ENCODE peak calls at places on chromosomes 1 and 21, in four cellular contexts. G is GM12878, Z is HepG2, T is K562. W is an unnamed sample.

GRCh38 chr21:35581640-35582039 is 478.7 kb downstream of the SETD4 start:
- DNase-seq in G (no peak), T (no peak), Z (no peak), W (no peak)

GRCh38 chr1:61606448-61607312 is 118.3 kb downstream of the TM2D1 start:
- DNase-seq in T (no peak), G (no peak), Z (no peak), W (no peak)

GRCh38 chr21:14879458-14879857 is 185.3 kb downstream of the NRIP1 start:
- DNase-seq in G (no peak), T (no peak), Z (peak; percentile 43), W (no peak)

GRCh38 chr21:43727571-43728466 is 8.9 kb downstream of the PDXK start:
- DNase-seq in Z (peak; percentile 39), G (no peak), T (no peak), W (no peak)

GRCh38 chr1:225908773-225909172 is 15.3 kb downstream of the PYCR2 start:
- DNase-seq in Z (no peak), T (no peak), G (no peak), W (no peak)

GRCh38 chr1:27366411-27367159 is at the start of gene MAP3K6:
- DNase-seq in Z (no peak), G (no peak), T (peak; percentile 91), W (no peak)

GRCh38 chr1:53250325-53250724 is 12.0 kb upstream of the MAGOH start:
- DNase-seq in Z (no peak), G (no peak), T (no peak), W (no peak)

GRCh38 chr1:69700770-69701169 is 133.0 kb downstream of the LRRC7 start:
- DNase-seq in G (no peak), T (no peak), Z (peak; percentile 13), W (peak; percentile 2)

GRCh38 chr21:42971897-42972275 is 2.5 kb upstream of the PKNOX1 start:
- DNase-seq in Z (peak; percentile 51), T (peak; percentile 67), G (no peak), W (no peak)

GRCh38 chr1:207903767-207904166 is 7.2 kb downstream of the CD34 start:
- DNase-seq in T (no peak), G (no peak), Z (no peak), W (no peak)

GRCh38 chr1:193260925-193261324 is 74.5 kb upstream of the B3GALT2 start:
- DNase-seq in T (no peak), Z (no peak), G (no peak), W (no peak)

GRCh38 chr1:15352122-15352957 is 57.3 kb upstream of the EFHD2 start:
- DNase-seq in G (no peak), T (peak; percentile 56), Z (peak; percentile 80), W (no peak)

GRCh38 chr21:39444406-39445145 is 1.0 kb downstream of the LCA5L start:
- DNase-seq in G (no peak), Z (no peak), T (no peak), W (no peak)

GRCh38 chr1:33972676-33973395 is 109.0 kb downstream of the HMGB4 start:
- DNase-seq in Z (no peak), G (no peak), T (no peak), W (no peak)

GRCh38 chr1:116345830-116346229 is 27.2 kb upstream of the ATP1A1 start:
- DNase-seq in G (no peak), T (no peak), Z (no peak), W (no peak)

GRCh38 chr1:181647314-181648035 is 164.2 kb downstream of the CACNA1E start:
- DNase-seq in T (no peak), Z (no peak), G (no peak), W (no peak)

GRCh38 chr1:54850082-54850730 is 36.8 kb downstream of the DHCR24 start:
- DNase-seq in Z (no peak), T (no peak), G (no peak), W (no peak)

GRCh38 chr21:46599251-46599572 is 5.7 kb downstream of the S100B start:
- DNase-seq in Z (peak; percentile 94), T (peak; percentile 47), G (no peak), W (no peak)

GRCh38 chr21:34582506-34583150 is 32.3 kb downstream of the RCAN1 start:
- DNase-seq in G (no peak), T (peak; percentile 38), Z (peak; percentile 37), W (no peak)

GRCh38 chr1:208278638-208279037 is 34.5 kb upstream of the PLXNA2 start:
- DNase-seq in T (no peak), Z (no peak), G (no peak), W (no peak)

GRCh38 chr21:25842925-25843324 is 108.2 kb downstream of the GABPA start:
- DNase-seq in Z (no peak), T (no peak), G (no peak), W (no peak)

GRCh38 chr21:46092026-46092764 is 5.7 kb upstream of the COL6A2 start:
- DNase-seq in T (no peak), Z (no peak), G (no peak), W (no peak)

GRCh38 chr1:168918860-168919741 is 187.4 kb upstream of the ATP1B1 start:
- DNase-seq in Z (peak; percentile 44), T (no peak), G (no peak), W (no peak)

GRCh38 chr1:109877320-109877771 is 33.3 kb upstream of the CSF1 start:
- DNase-seq in G (no peak), T (peak; percentile 47), Z (peak; percentile 79), W (peak; percentile 49)

GRCh38 chr1:155000475-155000724 is 2.2 kb upstream of the ZBTB7B start:
- DNase-seq in T (no peak), Z (no peak), G (no peak), W (no peak)

GRCh38 chr1:200081982-200082272 is 54.4 kb downstream of the NR5A2 start:
- DNase-seq in T (no peak), Z (no peak), G (no peak), W (no peak)

GRCh38 chr1:63746129-63746864 is 27.5 kb upstream of the ROR1 start:
- DNase-seq in G (no peak), T (no peak), Z (no peak), W (peak; percentile 54)

GRCh38 chr1:154863702-154864174 is 6.3 kb downstream of the KCNN3 start:
- DNase-seq in G (peak; percentile 85), T (peak; percentile 79), Z (peak; percentile 34), W (peak; percentile 76)

GRCh38 chr1:157198619-157199420 is 60.6 kb upstream of the ETV3 start:
- DNase-seq in G (no peak), Z (no peak), T (no peak), W (no peak)

GRCh38 chr1:66275083-66275482 is 258.9 kb upstream of the SGIP1 start:
- DNase-seq in Z (no peak), T (no peak), G (no peak), W (no peak)

DNA sequence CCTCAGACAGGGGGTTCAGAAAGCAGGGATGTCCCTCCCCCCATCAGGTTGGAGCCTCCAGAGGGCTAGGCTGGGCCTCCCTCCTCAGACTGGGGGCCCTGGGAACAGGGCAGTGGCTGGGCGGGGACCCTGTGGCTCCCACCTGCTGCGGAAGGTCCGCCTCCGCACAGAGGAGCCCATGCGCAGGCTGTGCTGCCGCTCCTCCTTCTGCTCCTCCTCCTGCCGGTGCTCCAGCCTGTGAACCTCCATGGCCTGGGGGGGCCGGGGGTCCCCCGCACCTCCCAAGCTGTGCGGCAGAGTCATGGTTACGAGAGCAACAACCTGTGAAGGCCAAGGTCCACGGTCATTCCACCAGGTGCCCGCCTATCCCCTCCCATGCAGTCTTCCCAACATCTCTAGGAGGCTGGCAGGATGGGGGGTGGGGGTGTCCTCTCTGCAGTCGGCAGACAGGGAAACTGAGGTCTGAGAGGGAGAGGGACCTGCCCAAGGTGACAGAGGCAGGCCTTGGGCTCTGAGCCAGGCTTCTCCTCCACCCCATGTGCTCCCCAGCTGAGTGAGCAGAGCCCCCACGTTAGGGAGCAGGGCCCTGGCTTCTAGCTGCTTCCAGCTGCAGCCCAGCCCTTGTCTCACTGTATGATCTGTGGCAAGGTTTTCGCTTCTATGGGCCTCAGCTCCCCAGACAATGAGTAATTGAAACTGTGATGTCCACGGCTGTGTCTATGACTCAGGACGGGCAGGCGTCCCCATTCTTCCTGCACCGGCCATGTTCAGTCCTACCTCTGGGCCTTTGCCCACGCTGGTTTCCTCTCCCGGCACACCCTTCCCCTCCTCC is 3.4 kb downstream of the MYOM3 start:
- DNase-seq in T (peak; percentile 34), Z (peak; percentile 75), G (no peak), W (no peak)
- TF ChIP-seq BRCA1 in T (no peak), Z (no peak), G (no peak), W (no peak)

GRCh38 chr1:59177756-59178155 is 119.1 kb upstream of the FGGY start:
- DNase-seq in Z (no peak), T (no peak), G (no peak), W (no peak)

GRCh38 chr1:59178803-59179202 is 118.1 kb upstream of the FGGY start:
- DNase-seq in T (no peak), G (no peak), Z (no peak), W (no peak)

GRCh38 chr1:59180715-59181114 is 116.2 kb upstream of the FGGY start:
- DNase-seq in Z (no peak), T (no peak), G (no peak), W (no peak)

GRCh38 chr1:59178339-59178744 is 118.6 kb upstream of the FGGY start:
- DNase-seq in G (no peak), T (no peak), Z (no peak), W (no peak)

DNA sequence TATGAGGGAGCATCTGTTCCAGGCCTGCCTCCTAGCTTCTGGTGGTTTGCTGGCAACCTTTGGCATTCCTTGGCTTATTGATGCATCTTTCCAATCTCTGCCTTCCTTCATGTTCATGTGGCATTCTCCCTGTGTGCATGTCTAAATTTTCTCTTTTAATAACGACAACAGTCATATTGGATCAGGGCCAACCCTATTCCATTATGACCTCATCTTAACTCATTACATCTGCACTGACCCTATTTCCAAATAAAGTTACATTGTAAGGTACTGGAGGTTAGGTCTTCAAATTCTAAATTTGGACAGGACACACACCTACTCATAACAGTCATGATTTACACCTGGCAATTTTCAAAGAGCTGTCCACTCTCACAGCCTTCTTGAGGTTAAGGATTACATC is 117.2 kb upstream of the FGGY start:
- DNase-seq in G (no peak), Z (no peak), T (no peak), W (no peak)
- TF ChIP-seq BRCA1 in G (no peak), Z (no peak), T (no peak), W (no peak)

GRCh38 chr1:186440584-186440983 is 20.3 kb downstream of the PDC start:
- DNase-seq in Z (no peak), T (no peak), G (no peak), W (no peak)
- TF ChIP-seq BRCA1 in Z (no peak), T (no peak), G (no peak), W (no peak)

DNA sequence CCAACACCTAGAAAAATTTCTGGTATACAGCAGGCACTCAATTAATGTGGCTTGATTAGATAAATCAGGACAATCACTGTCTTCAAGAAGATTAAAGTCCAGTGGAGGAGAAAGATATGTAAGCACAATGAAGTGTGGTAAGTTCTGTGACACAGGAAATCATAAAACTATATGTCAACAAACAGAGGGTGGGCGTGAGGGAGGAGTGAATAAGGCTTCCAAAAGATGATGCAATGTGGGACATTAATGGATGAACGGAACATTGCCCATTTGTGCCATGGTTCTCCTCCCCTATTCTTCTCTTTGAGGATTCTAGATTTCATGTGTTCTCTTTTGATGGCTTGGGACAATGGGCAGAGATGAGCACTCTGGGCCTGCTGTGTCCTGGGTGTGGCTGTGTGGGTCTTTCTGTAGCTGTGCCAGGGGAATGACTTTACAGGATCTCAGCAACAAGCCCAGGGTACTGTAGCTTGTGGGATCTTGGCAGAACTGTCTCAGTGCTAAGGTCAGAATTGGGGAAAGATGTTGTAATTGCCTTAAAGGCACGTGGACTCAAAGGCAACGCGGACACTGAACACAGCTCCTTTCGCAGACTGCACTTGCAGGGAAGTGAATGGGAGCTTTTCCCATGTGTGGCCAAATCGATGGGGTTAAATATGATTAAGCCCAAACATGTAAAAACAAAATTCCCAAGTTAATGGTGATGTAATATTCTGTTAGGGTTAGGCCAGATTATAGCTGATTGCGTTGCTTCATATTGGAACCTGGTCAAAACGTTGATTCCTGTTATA is 366.9 kb downstream of the TGFB2 start:
- DNase-seq in G (no peak), T (no peak), Z (no peak), W (no peak)
- TF ChIP-seq BRCA1 in G (no peak), T (no peak), Z (no peak), W (no peak)

GRCh38 chr1:56453722-56454078 is 125.7 kb downstream of the PLPP3 start:
- DNase-seq in Z (no peak), G (no peak), T (no peak), W (no peak)
- TF ChIP-seq BRCA1 in Z (no peak), G (no peak), T (no peak), W (no peak)

W was measured in H1.